ENCODE peak calls at places on chromosomes 5 and 9, in nine cellular contexts. A is heart left ventricle; L is psoas muscle; Z is stomach; H is lower lobe of right lung; J is AG04450; U is tibial nerve; E is CD4-positive, alpha-beta T cell; X is IMR-90. M is an unnamed sample. For H3K27me3, the result is how much of the 10 kb centered on the place peaks cover.

GRCh38 chr5:100448250-100448649 is 86.9 kb upstream of the FAM174A start:
- DNase-seq in A (no peak), L (no peak), Z (no peak), H (no peak), J (no peak), U (no peak), E (no peak), X (no peak), M (no peak)

GRCh38 chr9:121354770-121355169 is 15.3 kb downstream of the STOM start:
- DNase-seq in A (no peak), L (no peak), Z (no peak), H (no peak), J (peak), U (no peak), E (no peak), X (peak), M (no peak)

GRCh38 chr9:82333671-82334070 is 345.1 kb downstream of the SPATA31D1 start:
- DNase-seq in A (no peak), L (no peak), Z (no peak), H (no peak), J (no peak), U (no peak), E (no peak), X (peak), M (no peak)

GRCh38 chr9:95024097-95024671 is 293.3 kb downstream of the FANCC start:
- DNase-seq in A (no peak), L (peak), Z (peak), H (no peak), J (no peak), U (no peak), E (no peak), X (no peak), M (no peak)

GRCh38 chr9:123816817-123817472 is 113.0 kb downstream of the DENND1A start:
- DNase-seq in A (no peak), L (no peak), Z (no peak), H (no peak), J (no peak), U (no peak), E (no peak), X (no peak), M (no peak)

GRCh38 chr9:131739192-131739961 is 499 bp downstream of the RAPGEF1 start:
- DNase-seq in A (peak), L (peak), Z (peak), H (peak), J (no peak), U (no peak), E (no peak), X (no peak), M (no peak)

GRCh38 chr5:119453045-119453383 is 717 bp downstream of the HSD17B4 start:
- DNase-seq in A (no peak), L (no peak), Z (peak), H (peak), J (no peak), U (peak), E (no peak), X (peak), M (no peak)

GRCh38 chr5:60382761-60383160 is 317.2 kb downstream of the DEPDC1B start:
- DNase-seq in A (no peak), L (no peak), Z (no peak), H (no peak), J (no peak), U (no peak), E (no peak), X (peak), M (no peak)

GRCh38 chr9:108903437-108904103 is 30.4 kb downstream of the ELP1 start:
- DNase-seq in A (no peak), L (no peak), Z (no peak), H (no peak), J (no peak), U (no peak), E (no peak), X (peak), M (no peak)

GRCh38 chr9:133160742-133161541 is 2.8 kb downstream of the GBGT1 start:
- DNase-seq in A (no peak), L (peak), Z (peak), H (peak), J (no peak), U (peak), E (peak), X (peak), M (no peak)

GRCh38 chr9:389758-390157 is 175.1 kb downstream of the DOCK8 start:
- DNase-seq in A (no peak), L (no peak), Z (no peak), H (peak), J (no peak), U (no peak), E (no peak), X (no peak), M (no peak)

GRCh38 chr9:34520505-34521385 is 2.0 kb downstream of the ENHO start:
- DNase-seq in A (no peak), L (no peak), Z (no peak), H (no peak), J (no peak), U (no peak), E (no peak), X (no peak), M (peak)

GRCh38 chr5:125326114-125326513 is 579.7 kb upstream of the ZNF608 start:
- DNase-seq in A (no peak), L (no peak), Z (peak), H (no peak), J (peak), U (peak), E (no peak), X (peak), M (peak)

GRCh38 chr9:130689937-130690700 is 3.5 kb upstream of the EXOSC2 start:
- DNase-seq in A (no peak), L (no peak), Z (peak), H (no peak), J (peak), U (peak), E (no peak), X (peak), M (no peak)

GRCh38 chr9:69376651-69377050 is 51.6 kb downstream of the ENTREP1 start:
- DNase-seq in A (no peak), L (peak), Z (peak), H (peak), J (peak), U (peak), E (no peak), X (peak), M (no peak)

GRCh38 chr9:36486933-36487481 is 85.7 kb upstream of the MELK start:
- DNase-seq in A (peak), L (peak), Z (peak), H (peak), J (no peak), U (no peak), E (peak), X (no peak), M (peak)

GRCh38 chr9:107530682-107531081 is 41.1 kb upstream of the KLF4 start:
- DNase-seq in A (no peak), L (no peak), Z (no peak), H (no peak), J (no peak), U (no peak), E (no peak), X (no peak), M (no peak)

GRCh38 chr5:173643964-173644363 is 27.5 kb upstream of the BOD1 start:
- DNase-seq in A (no peak), L (no peak), Z (peak), H (no peak), J (no peak), U (no peak), E (no peak), X (peak), M (peak)

GRCh38 chr5:31783246-31783645 is 144.3 kb downstream of the PDZD2 start:
- DNase-seq in A (no peak), L (no peak), Z (no peak), H (no peak), J (no peak), U (no peak), E (no peak), X (no peak), M (no peak)

GRCh38 chr9:38022995-38023394 is 46.0 kb downstream of the SHB start:
- DNase-seq in A (no peak), L (no peak), Z (peak), H (peak), J (no peak), U (no peak), E (no peak), X (no peak), M (no peak)

GRCh38 chr9:136255166-136255538 is 9.5 kb upstream of the QSOX2 start:
- DNase-seq in A (no peak), L (no peak), Z (no peak), H (no peak), J (no peak), U (no peak), E (no peak), X (peak), M (no peak)

GRCh38 chr5:19531374-19531952 is 456.5 kb downstream of the CDH18 start:
- DNase-seq in A (no peak), L (no peak), Z (no peak), H (no peak), J (no peak), U (no peak), E (no peak), X (no peak), M (peak)

GRCh38 chr9:95852059-95853032 is 23.1 kb upstream of the ERCC6L2 start:
- DNase-seq in A (no peak), L (no peak), Z (no peak), H (no peak), J (peak), U (no peak), E (no peak), X (peak), M (no peak)

GRCh38 chr5:14250778-14251711 is 107.9 kb downstream of the TRIO start:
- DNase-seq in A (no peak), L (no peak), Z (no peak), H (no peak), J (no peak), U (no peak), E (no peak), X (no peak), M (no peak)

GRCh38 chr5:72243706-72244105 is 76.3 kb downstream of the MRPS27 start:
- DNase-seq in A (no peak), L (no peak), Z (no peak), H (no peak), J (no peak), U (no peak), E (no peak), X (no peak), M (no peak)

GRCh38 chr9:112145886-112146285 is 29.2 kb downstream of the SUSD1 start:
- DNase-seq in A (no peak), L (no peak), Z (no peak), H (no peak), J (no peak), U (no peak), E (no peak), X (peak), M (peak)

GRCh38 chr5:103223031-103223955 is 35.3 kb upstream of the MACIR start:
- DNase-seq in A (no peak), L (no peak), Z (no peak), H (no peak), J (no peak), U (no peak), E (no peak), X (no peak), M (no peak)

GRCh38 chr5:156327306-156327705 is 342 bp downstream of the SGCD start:
- DNase-seq in A (no peak), L (no peak), Z (no peak), H (no peak), J (no peak), U (no peak), E (no peak), X (no peak), M (no peak)

GRCh38 chr9:133826289-133827085 is 88.3 kb upstream of the SARDH start:
- DNase-seq in A (peak), L (no peak), Z (no peak), H (no peak), J (no peak), U (no peak), E (no peak), X (peak), M (no peak)

GRCh38 chr5:88058625-88059024 is 210.0 kb downstream of the TMEM161B start:
- DNase-seq in A (no peak), L (no peak), Z (no peak), H (no peak), J (no peak), U (no peak), E (no peak), X (no peak), M (no peak)

GRCh38 chr9:87381050-87381711 is 116.5 kb upstream of the DAPK1 start:
- DNase-seq in A (no peak), L (no peak), Z (no peak), H (no peak), J (no peak), U (no peak), E (no peak), X (peak), M (no peak)

GRCh38 chr9:104557179-104557634 is 11.8 kb upstream of the OR13C8 start:
- DNase-seq in A (no peak), L (no peak), Z (no peak), H (no peak), J (no peak), U (no peak), E (no peak), X (no peak), M (no peak)

GRCh38 chr9:94870793-94871558 is 144.5 kb downstream of the AOPEP start:
- DNase-seq in A (no peak), L (peak), Z (no peak), H (no peak), J (no peak), U (no peak), E (peak), X (no peak), M (no peak)

DNA sequence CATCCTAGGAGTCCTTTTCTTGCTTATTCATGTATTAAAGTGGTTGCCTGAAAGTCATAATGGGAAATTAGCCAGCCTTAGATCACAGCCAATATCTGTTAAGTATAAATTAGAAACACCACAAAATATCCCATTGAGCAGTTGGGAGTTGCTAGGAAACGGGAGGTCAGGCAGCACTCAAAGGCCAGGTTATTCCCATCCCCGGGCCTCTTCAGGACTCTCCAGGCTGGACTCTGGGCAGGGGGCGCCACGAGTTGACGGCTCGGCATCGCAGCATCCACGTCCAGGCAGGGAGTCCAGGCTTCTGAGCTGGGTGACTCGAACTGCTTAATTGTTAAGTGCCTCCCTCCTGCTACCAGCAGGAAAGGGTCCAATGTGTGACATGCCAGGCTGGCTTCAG is 116.8 kb upstream of the RETREG1 start:
- DNase-seq in A (no peak), L (no peak), Z (no peak), H (no peak), J (no peak), U (no peak), E (no peak), X (no peak), M (no peak)
- TF ChIP-seq CTCF in A (no peak), L (no peak), Z (no peak), H (no peak), J (no peak), U (no peak), E (no peak), X (no peak), M (no peak)

GRCh38 chr5:77925503-77925902 is 149.4 kb upstream of the TBCA start:
- DNase-seq in A (no peak), L (no peak), Z (no peak), H (no peak), J (no peak), U (no peak), E (no peak), X (no peak), M (no peak)
- H3K27me3 ChIP-seq in A (under half), L (under half), Z (under half), H (under half), J (under half), U (under half), E (under half), X (under half), M (under half)

GRCh38 chr5:112179290-112179689 is 239.8 kb downstream of the EPB41L4A start:
- DNase-seq in A (no peak), L (no peak), Z (no peak), H (no peak), J (no peak), U (no peak), E (no peak), X (no peak), M (no peak)
- TF ChIP-seq CTCF in A (no peak), L (no peak), Z (no peak), H (no peak), J (no peak), U (no peak), E (no peak), X (no peak), M (no peak)

DNA sequence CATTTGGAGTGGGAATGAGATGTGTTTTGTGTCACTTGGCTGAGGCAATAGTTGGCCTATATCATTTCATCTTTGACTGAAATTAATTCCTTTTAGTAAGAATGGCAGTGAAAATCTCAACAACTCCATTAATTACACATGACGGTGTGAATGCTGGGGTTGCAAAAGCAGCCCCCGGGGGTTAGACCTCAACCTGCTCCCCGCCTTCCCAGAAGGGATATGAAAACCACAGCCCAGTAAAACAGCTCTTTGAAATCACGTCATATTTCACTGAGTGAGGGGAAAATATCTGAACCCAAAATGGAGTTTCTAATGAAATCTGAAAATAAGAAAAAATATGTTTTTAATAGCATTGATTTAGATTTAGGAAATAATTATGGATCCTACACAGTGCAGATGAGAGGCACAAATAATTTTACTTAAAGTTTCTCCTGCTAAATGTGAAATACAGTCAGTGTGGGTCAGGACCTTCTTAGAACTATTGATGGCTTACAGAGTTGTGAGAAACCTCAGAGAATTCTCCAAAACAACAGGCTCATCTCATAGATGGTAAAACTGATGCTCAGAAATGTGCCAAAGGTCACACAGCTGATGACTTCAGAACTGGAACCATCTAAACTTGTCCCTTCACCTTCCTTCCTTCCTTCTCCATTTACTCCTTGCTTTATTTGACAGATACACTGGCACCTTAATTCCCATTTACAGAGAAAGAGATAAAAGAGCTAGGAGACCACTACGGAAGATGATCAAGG is 96.5 kb downstream of the SPOCK1 start:
- DNase-seq in A (no peak), L (no peak), Z (no peak), H (no peak), J (no peak), U (no peak), E (no peak), X (no peak), M (no peak)
- H3K27me3 ChIP-seq in A (under half), L (under half), Z (under half), H (under half), J (under half), U (under half), E (under half), X (under half), M (under half)

GRCh38 chr5:15682566-15682965 is 182.6 kb downstream of the FBXL7 start:
- DNase-seq in A (no peak), L (no peak), Z (no peak), H (no peak), J (no peak), U (no peak), E (no peak), X (no peak), M (no peak)

GRCh38 chr5:15682122-15682521 is 182.1 kb downstream of the FBXL7 start:
- DNase-seq in A (no peak), L (no peak), Z (no peak), H (no peak), J (no peak), U (no peak), E (no peak), X (no peak), M (no peak)

GRCh38 chr5:15687401-15687800 is 187.4 kb downstream of the FBXL7 start:
- DNase-seq in A (no peak), L (no peak), Z (no peak), H (no peak), J (no peak), U (no peak), E (no peak), X (no peak), M (no peak)

GRCh38 chr5:15683332-15683731 is 183.4 kb downstream of the FBXL7 start:
- DNase-seq in A (peak), L (no peak), Z (no peak), H (no peak), J (no peak), U (no peak), E (no peak), X (peak), M (no peak)
- TF ChIP-seq CTCF in A (peak), L (no peak), Z (no peak), H (peak), J (peak), U (no peak), E (no peak), X (peak), M (peak)

DNA sequence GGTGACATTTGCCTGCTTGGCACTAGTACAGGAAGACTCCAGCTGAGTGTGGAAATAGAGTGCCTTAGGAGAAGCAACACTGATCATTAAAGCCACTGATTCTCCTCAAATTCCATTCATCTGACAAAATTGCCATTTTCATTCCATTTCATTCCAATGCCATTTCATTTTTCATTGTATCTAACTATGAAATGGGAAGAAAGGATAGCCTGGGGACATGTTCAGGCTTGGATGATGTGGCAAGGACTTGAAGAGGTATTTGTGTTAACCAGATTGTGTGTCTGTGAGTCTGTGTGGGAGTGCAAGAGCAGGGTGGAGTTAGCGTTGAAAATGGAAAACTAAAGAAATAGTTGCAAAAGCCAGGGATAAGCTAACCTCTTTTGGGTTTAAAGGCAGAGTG is 5.7 kb downstream of the FOXB2 start:
- DNase-seq in A (no peak), L (no peak), Z (no peak), H (no peak), J (no peak), U (no peak), E (no peak), X (no peak), M (no peak)
- H3K27me3 ChIP-seq in A (under half), L (under half), Z (under half), H (half or more), J (under half), U (under half), E (half or more), X (half or more), M (half or more)

GRCh38 chr9:99015890-99016289 is 72.2 kb downstream of the COL15A1 start:
- DNase-seq in A (no peak), L (no peak), Z (no peak), H (no peak), J (no peak), U (no peak), E (no peak), X (no peak), M (no peak)

GRCh38 chr9:99011161-99011709 is 67.5 kb downstream of the COL15A1 start:
- DNase-seq in A (no peak), L (no peak), Z (no peak), H (no peak), J (no peak), U (no peak), E (no peak), X (peak), M (no peak)

GRCh38 chr9:99015448-99015847 is 71.7 kb downstream of the COL15A1 start:
- DNase-seq in A (no peak), L (no peak), Z (no peak), H (no peak), J (no peak), U (no peak), E (no peak), X (no peak), M (no peak)

GRCh38 chr9:99013550-99013949 is 69.8 kb downstream of the COL15A1 start:
- DNase-seq in A (no peak), L (no peak), Z (no peak), H (no peak), J (no peak), U (no peak), E (no peak), X (no peak), M (no peak)

GRCh38 chr9:99012957-99013512 is 69.3 kb downstream of the COL15A1 start:
- DNase-seq in A (no peak), L (no peak), Z (no peak), H (no peak), J (no peak), U (no peak), E (no peak), X (no peak), M (no peak)
- TF ChIP-seq CTCF in A (peak), L (peak), Z (no peak), H (peak), J (peak), U (peak), E (no peak), X (peak), M (no peak)

GRCh38 chr5:176792584-176793342 is 17.6 kb upstream of the UNC5A start:
- DNase-seq in A (no peak), L (no peak), Z (no peak), H (no peak), J (no peak), U (no peak), E (no peak), X (no peak), M (no peak)
- H3K27me3 ChIP-seq in A (under half), L (under half), Z (under half), H (half or more), J (half or more), U (under half), E (under half), X (half or more), M (under half)

GRCh38 chr5:133319905-133320520 is 268.2 kb downstream of the HSPA4 start:
- DNase-seq in A (no peak), L (no peak), Z (no peak), H (no peak), J (no peak), U (no peak), E (no peak), X (no peak), M (no peak)
- TF ChIP-seq CTCF in A (no peak), L (no peak), Z (no peak), H (no peak), J (no peak), U (no peak), E (no peak), X (peak), M (peak)

M was measured in RWPE2.